ENCODE peak calls at places on chromosomes 16 and 17, in nine cellular contexts. S is thyroid gland; I is T-helper 1 cell; X is type B pancreatic cell; D is activated T-cell treated with anti-CD3 and anti-CD28 coated beads for 4 hours; Q is cardiac septum; A is stimulated activated CD4-positive, alpha-beta T cell treated with anti-CD3 and anti-CD28 coated beads, TNF-alpha, amount 100 ng/mL, for 48 hours; M is IMR-90; L is hippocampal formation. R is an unnamed sample.

GRCh38 chr17:3318336-3318735 is 20.2 kb upstream of the OR3A1 start:
- DNase-seq in S (no peak), I (no peak), X (no peak), D (no peak), Q (no peak), A (no peak), M (no peak), L (no peak), R (no peak)

GRCh38 chr16:380837-381787 is 666 bp downstream of the PGAP6 start:
- DNase-seq in S (peak; percentile 31), I (no peak), X (no peak), D (no peak), Q (no peak), A (no peak), M (peak; percentile 10), L (no peak), R (peak; percentile 51)

GRCh38 chr17:39894681-39895376 is 23.6 kb downstream of the GSDMB start:
- DNase-seq in S (no peak), I (no peak), X (no peak), D (no peak), Q (no peak), A (no peak), M (no peak), L (no peak), R (no peak)

GRCh38 chr16:8850279-8850885 is 18.4 kb downstream of the CARHSP1 start:
- DNase-seq in S (peak; percentile 31), I (no peak), X (no peak), D (no peak), Q (peak; percentile 89), A (no peak), M (peak; percentile 87), L (no peak), R (peak; percentile 44)

GRCh38 chr17:73639322-73639721 is 4.9 kb downstream of the SDK2 start:
- DNase-seq in S (no peak), I (no peak), X (no peak), D (no peak), Q (no peak), A (no peak), M (no peak), L (no peak), R (no peak)

GRCh38 chr17:79802736-79803420 is 6.0 kb upstream of the CBX8 start:
- DNase-seq in S (no peak), I (no peak), X (no peak), D (no peak), Q (no peak), A (no peak), M (no peak), L (no peak), R (no peak)

GRCh38 chr17:50163846-50164696 is 1.7 kb upstream of the SGCA start:
- DNase-seq in S (no peak), I (no peak), X (no peak), D (no peak), Q (peak; percentile 87), A (no peak), M (no peak), L (no peak), R (no peak)

GRCh38 chr17:38654411-38655398 is 20.1 kb downstream of the EPOP start:
- DNase-seq in S (no peak), I (no peak), X (no peak), D (no peak), Q (no peak), A (no peak), M (no peak), L (no peak), R (no peak)

GRCh38 chr16:88062341-88062861 is 111.2 kb downstream of the BANP start:
- DNase-seq in S (peak; percentile 59), I (no peak), X (no peak), D (no peak), Q (no peak), A (no peak), M (peak; percentile 78), L (no peak), R (peak; percentile 31)

GRCh38 chr17:47254403-47254943 is 846 bp downstream of the ITGB3 start:
- DNase-seq in S (peak; percentile 45), I (no peak), X (no peak), D (no peak), Q (no peak), A (no peak), M (no peak), L (no peak), R (no peak)

GRCh38 chr16:29925805-29926674 is at the start of gene KCTD13:
- DNase-seq in S (peak; percentile 80), I (peak; percentile 85), X (peak; percentile 97), D (peak; percentile 85), Q (peak; percentile 95), A (peak; percentile 78), M (peak; percentile 73), L (peak; percentile 90), R (peak; percentile 87)

GRCh38 chr17:64540118-64540776 is 33.5 kb downstream of the CEP95 start:
- DNase-seq in S (no peak), I (no peak), X (no peak), D (no peak), Q (no peak), A (no peak), M (no peak), L (no peak), R (no peak)

GRCh38 chr17:43224146-43224705 is 4.2 kb downstream of the CCDC200 start:
- DNase-seq in S (no peak), I (no peak), X (peak; percentile 29), D (no peak), Q (no peak), A (no peak), M (no peak), L (no peak), R (no peak)

GRCh38 chr17:33202796-33203195 is 90.3 kb downstream of the ASIC2 start:
- DNase-seq in S (no peak), I (no peak), X (no peak), D (no peak), Q (no peak), A (no peak), M (no peak), L (no peak), R (no peak)

R was measured in body of pancreas.